ENCODE peak calls at places on chromosomes 3 and 15, in nine cellular contexts. K is right lobe of liver, A is SK-N-SH, Q is GM20000, G is HL-60, Y is psoas muscle, F is mesothelial cell of epicardium, M is fibroblast of mammary gland, C is NB4. L is an unnamed sample.

GRCh38 chr15:47293763-47294162 is 423.5 kb upstream of the SEMA6D start:
- DNase-seq in K (peak; percentile 77), A (no peak), Q (no peak), G (no peak), Y (peak; percentile 69), F (no peak), M (peak; percentile 89), C (no peak), L (no peak)

GRCh38 chr3:143885803-143886427 is 37.6 kb upstream of the SLC9A9 start:
- DNase-seq in K (no peak), A (peak; percentile 26), Q (peak; percentile 52), G (peak; percentile 24), Y (no peak), F (no peak), M (peak; percentile 51), C (peak; percentile 53), L (no peak)

GRCh38 chr3:87082806-87083440 is 92.0 kb upstream of the VGLL3 start:
- DNase-seq in K (no peak), A (peak; percentile 30), Q (peak; percentile 44), G (peak; percentile 37), Y (no peak), F (no peak), M (peak; percentile 78), C (peak; percentile 54), L (no peak)

GRCh38 chr3:38834110-38834509 is 18.1 kb upstream of the SCN10A start:
- DNase-seq in K (no peak), A (no peak), Q (no peak), G (peak; percentile 27), Y (peak; percentile 70), F (no peak), M (peak; percentile 80), C (peak; percentile 92), L (no peak)

GRCh38 chr15:68204776-68205557 is at the start of gene CALML4:
- DNase-seq in K (peak; percentile 95), A (no peak), Q (no peak), G (peak; percentile 53), Y (peak; percentile 64), F (no peak), M (peak; percentile 35), C (no peak), L (peak; percentile 66)

GRCh38 chr15:38623744-38624143 is 59.1 kb upstream of the RASGRP1 start:
- DNase-seq in K (no peak), A (no peak), Q (no peak), G (no peak), Y (peak; percentile 16), F (no peak), M (no peak), C (no peak), L (no peak)

GRCh38 chr3:111539351-111540331 is 2.4 kb upstream of the CD96 start:
- DNase-seq in K (peak; percentile 72), A (peak; percentile 60), Q (peak; percentile 30), G (peak; percentile 28), Y (no peak), F (peak; percentile 68), M (peak; percentile 28), C (peak; percentile 40), L (peak; percentile 73)

GRCh38 chr3:23241256-23241655 is 38.1 kb downstream of the UBE2E2 start:
- DNase-seq in K (no peak), A (no peak), Q (no peak), G (no peak), Y (no peak), F (no peak), M (no peak), C (no peak), L (no peak)

GRCh38 chr3:50238549-50239026 is 2.6 kb downstream of the GNAI2 start:
- DNase-seq in K (peak; percentile 99), A (no peak), Q (no peak), G (peak; percentile 84), Y (peak; percentile 87), F (no peak), M (peak; percentile 47), C (no peak), L (no peak)

GRCh38 chr15:67241132-67241855 is 13.2 kb downstream of the AAGAB start:
- DNase-seq in K (no peak), A (no peak), Q (peak; percentile 70), G (no peak), Y (no peak), F (no peak), M (no peak), C (no peak), L (no peak)

GRCh38 chr3:132317229-132317948 is at the start of gene ACP3:
- DNase-seq in K (no peak), A (no peak), Q (peak; percentile 10), G (peak; percentile 92), Y (peak; percentile 18), F (peak; percentile 52), M (peak; percentile 89), C (peak; percentile 92), L (no peak)

GRCh38 chr3:66418432-66419052 is 82.3 kb downstream of the LRIG1 start:
- DNase-seq in K (no peak), A (no peak), Q (no peak), G (no peak), Y (peak; percentile 57), F (no peak), M (no peak), C (no peak), L (no peak)

GRCh38 chr3:2765002-2765579 is 345.1 kb downstream of the IL5RA start:
- DNase-seq in K (peak; percentile 55), A (peak; percentile 53), Q (peak; percentile 8), G (no peak), Y (no peak), F (no peak), M (no peak), C (peak; percentile 23), L (no peak)
- TF ChIP-seq CTCF in K (peak; percentile 55), A (no peak), Q (no peak), G (no peak), Y (no peak), F (no peak), M (no peak), C (no peak), L (peak; percentile 56)

DNA sequence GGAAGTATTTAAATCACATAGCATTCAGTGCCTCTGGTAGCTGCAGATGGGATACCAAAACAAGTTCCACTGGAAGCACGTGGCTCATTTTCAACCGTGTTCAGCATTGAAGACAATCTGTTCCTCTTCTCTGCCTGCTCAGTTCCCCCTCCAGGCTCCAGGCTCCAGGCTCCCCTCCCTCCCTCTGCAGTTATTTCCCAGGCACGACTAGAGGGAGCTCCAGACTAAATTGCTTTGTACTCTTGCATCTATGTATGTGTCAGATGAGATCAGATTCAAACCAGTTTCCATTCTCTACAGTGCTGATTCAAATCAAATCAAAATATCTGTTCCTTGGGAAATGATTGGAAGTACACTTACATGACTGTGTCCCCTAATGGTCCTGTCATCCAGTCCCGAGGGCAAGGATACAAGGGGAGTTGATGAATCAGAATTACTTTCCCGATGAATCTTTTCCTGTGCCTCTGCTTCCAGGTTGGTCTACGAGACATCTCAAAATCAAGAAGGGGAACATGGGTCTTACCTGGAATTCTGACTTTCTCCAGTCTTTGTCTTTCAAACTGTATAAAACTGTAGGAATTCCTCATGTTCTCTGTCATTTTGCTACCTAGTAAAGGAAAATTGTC is 600.5 kb downstream of the EDEM1 start:
- DNase-seq in K (no peak), A (peak; percentile 22), Q (peak; percentile 10), G (peak; percentile 3), Y (no peak), F (no peak), M (no peak), C (peak; percentile 4), L (no peak)
- TF ChIP-seq CTCF in K (peak; percentile 36), A (peak; percentile 23), Q (no peak), G (no peak), Y (no peak), F (no peak), M (no peak), C (no peak), L (peak; percentile 55)

GRCh38 chr3:184741259-184741556 is 29.3 kb upstream of the MAGEF1 start:
- DNase-seq in K (no peak), A (no peak), Q (no peak), G (no peak), Y (no peak), F (no peak), M (no peak), C (no peak), L (no peak)
- TF ChIP-seq CTCF in K (no peak), A (no peak), Q (no peak), G (no peak), Y (no peak), F (no peak), M (no peak), C (no peak), L (no peak)

GRCh38 chr3:12758025-12758830 is 831 bp downstream of the TMEM40 start:
- DNase-seq in K (no peak), A (no peak), Q (peak; percentile 58), G (no peak), Y (peak; percentile 46), F (no peak), M (peak; percentile 59), C (no peak), L (no peak)
- TF ChIP-seq CTCF in K (no peak), A (no peak), Q (no peak), G (no peak), Y (no peak), F (no peak), M (no peak), C (no peak), L (no peak)

DNA sequence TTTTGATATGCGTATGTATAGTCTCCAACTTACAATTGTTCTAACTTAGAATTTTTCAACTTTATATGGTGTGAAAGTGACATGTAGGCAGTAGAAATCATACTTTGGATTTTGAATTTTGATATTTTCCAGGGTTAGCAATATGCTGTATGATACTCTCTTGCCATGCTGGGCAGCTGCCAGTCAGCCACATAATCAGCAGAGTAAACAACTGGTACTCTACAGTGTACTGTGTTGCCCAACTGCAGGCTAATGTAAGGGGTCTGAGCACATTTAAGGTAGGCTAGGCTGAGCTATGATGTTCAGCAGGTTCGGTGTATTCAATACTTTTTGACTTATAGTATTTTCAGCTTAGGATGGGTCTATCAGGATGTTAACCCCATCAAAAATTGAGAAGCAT is 52.0 kb upstream of the RYK start:
- DNase-seq in K (no peak), A (no peak), Q (no peak), G (no peak), Y (no peak), F (no peak), M (no peak), C (no peak), L (no peak)
- TF ChIP-seq CTCF in K (no peak), A (no peak), Q (no peak), G (no peak), Y (no peak), F (no peak), M (no peak), C (no peak), L (no peak)

DNA sequence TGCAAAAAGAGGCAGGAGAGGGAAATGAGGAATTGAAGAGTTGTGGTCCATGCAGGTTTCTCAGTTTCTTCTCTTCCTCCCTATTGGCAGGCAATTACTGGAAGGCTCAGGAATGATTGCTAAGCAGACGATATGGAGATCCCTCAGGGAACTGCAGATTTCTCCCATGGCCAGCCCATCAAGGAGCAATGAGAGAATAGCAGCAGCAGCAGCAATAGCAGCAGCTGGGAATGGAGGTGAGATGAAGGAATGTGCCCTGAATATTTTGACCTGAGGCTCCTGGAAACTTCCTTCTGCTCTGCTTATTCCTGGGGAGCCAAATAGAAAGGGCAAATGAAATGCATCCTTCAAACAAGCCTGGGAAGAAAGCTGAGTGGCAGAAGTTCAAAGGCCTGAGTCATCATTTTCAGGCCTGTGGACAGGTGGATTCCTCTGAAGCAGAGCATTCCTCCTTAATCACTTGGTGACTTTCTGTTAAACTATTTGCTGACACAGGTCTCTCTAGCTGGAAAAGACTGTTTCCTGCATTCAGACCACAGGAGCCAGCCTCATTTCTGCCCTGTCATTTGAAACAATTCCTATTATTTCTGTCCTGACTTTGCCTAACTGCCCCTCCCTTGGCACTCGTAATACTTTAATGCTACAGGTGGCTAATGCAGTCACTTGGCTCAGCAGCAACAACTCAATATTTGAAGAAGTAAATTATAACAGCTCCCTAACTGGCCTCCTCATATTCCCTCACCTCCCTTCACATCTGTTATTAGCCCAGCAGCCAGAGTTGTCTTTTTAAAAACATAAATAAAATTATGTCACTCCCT is 146.9 kb upstream of the GADL1 start:
- DNase-seq in K (no peak), A (no peak), Q (no peak), G (no peak), Y (no peak), F (no peak), M (peak; percentile 78), C (peak; percentile 5), L (no peak)
- TF ChIP-seq CTCF in K (no peak), A (no peak), Q (no peak), G (no peak), Y (no peak), F (no peak), M (no peak), C (no peak), L (no peak)